ENCODE peak calls at places on chromosomes 4 and X, in six cellular contexts. Q is astrocyte of the cerebellum, L is lower lobe of right lung, E is choroid plexus epithelial cell, S is AG10803, C is heart right ventricle. H is an unnamed sample.

GRCh38 chrX:9835585-9836210 is 49.5 kb downstream of the SHROOM2 start:
- DNase-seq in Q (no peak), L (no peak), E (no peak), S (no peak), C (no peak), H (no peak)

GRCh38 chrX:50700921-50701320 is 113.1 kb downstream of the SHROOM4 start:
- DNase-seq in L (no peak), C (no peak), S (peak), Q (no peak), E (no peak), H (no peak)

GRCh38 chrX:17788956-17789562 is 51.8 kb downstream of the SCML1 start:
- DNase-seq in E (no peak), S (peak), L (no peak), Q (no peak), C (no peak), H (no peak)

GRCh38 chr4:158814636-158815035 is 45.8 kb downstream of the FNIP2 start:
- DNase-seq in E (peak), S (peak), L (no peak), C (no peak), Q (peak), H (no peak)

GRCh38 chr4:44046491-44046890 is 402.1 kb downstream of the KCTD8 start:
- DNase-seq in E (no peak), C (no peak), Q (no peak), L (no peak), S (no peak), H (no peak)

GRCh38 chr4:180465364-180465763 is 1777.8 kb upstream of the TENM3 start:
- DNase-seq in C (no peak), Q (no peak), S (no peak), L (no peak), E (no peak), H (no peak)

GRCh38 chrX:39731735-39732134 is 366.0 kb downstream of the BCOR start:
- DNase-seq in E (no peak), L (no peak), Q (no peak), C (no peak), S (no peak), H (no peak)

GRCh38 chr4:18847276-18847890 is 825.8 kb upstream of the LCORL start:
- DNase-seq in S (no peak), E (no peak), Q (no peak), C (no peak), L (no peak), H (no peak)

GRCh38 chrX:154074199-154074598 is 23.3 kb downstream of the MECP2 start:
- DNase-seq in S (peak), Q (peak), L (no peak), C (no peak), E (peak), H (no peak)

GRCh38 chr4:47842985-47843384 is 5.1 kb upstream of the CORIN start:
- DNase-seq in E (no peak), L (no peak), Q (no peak), S (no peak), C (no peak), H (no peak)

DNA sequence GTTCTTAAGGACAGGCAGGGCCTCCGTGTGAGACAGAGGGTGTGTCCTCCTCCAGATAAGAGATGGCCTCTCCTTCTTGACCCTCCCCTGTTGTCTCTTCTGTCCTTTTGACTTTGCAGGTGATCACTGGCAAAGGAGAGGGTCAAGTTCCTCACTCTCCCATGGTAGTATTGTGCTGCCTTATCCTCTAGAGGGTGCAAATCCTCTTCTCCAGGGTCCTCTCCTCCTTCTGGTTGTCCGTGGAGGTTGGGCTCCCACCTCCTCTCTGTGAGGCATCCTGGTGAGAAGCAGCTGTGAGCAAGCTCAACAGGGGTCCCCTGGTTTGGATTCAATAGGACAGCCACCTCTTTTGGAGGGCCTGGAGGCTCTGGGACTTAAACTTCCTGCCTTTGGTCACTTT is 44.8 kb downstream of the ZNF182 start:
- DNase-seq in C (no peak), Q (no peak), L (no peak), S (no peak), E (peak), H (no peak)
- TF ChIP-seq CTCF in C (peak), Q (no peak), L (peak), S (peak), E (peak), H (no peak)

GRCh38 chr4:74536557-74536956 is 91.6 kb downstream of the AREG start:
- DNase-seq in C (no peak), S (no peak), E (peak), Q (no peak), L (no peak), H (no peak)
- TF ChIP-seq CTCF in C (peak), S (peak), E (peak), Q (no peak), L (peak), H (no peak)

DNA sequence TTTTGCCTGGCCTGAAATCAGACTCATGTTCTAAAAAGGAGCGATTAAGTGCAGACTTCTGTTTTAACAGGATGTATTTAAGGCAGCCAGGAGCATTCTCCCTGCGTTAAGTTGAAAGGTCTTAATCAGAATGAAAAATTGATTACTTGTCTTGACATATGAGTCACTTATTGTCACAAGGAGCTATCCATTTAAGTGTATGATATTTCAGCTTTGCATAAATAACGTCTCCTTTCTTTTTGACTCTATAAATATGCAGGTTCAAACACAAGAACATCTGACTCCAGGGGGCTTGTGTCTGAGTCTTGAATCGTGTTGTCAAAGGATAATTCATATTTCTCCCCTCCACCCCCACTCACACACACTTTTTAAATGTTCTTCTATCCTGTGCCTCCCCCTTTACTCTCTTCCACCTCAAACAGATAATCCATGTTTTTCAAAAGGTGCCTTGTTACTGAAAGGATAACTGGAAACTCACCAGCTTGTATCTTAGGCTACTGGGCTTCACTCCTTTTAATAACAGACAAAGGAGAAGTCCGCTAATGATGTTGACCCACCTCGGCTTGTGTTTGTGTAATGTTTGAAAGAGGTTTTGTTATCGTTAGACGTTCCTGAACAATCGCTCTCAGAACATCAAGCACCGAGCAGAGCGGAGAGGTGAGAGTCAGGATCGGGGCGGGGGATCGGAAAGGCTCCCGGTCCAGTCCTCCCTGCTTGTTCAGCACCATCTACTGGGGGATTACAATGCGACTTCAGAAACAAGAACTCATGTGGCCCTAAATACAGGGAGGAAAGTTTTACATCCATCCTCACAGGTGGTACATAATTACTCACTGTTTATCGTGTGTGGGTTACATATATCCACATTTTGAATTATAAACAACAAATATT is 107.5 kb upstream of the RPL34 start:
- DNase-seq in S (peak), C (peak), L (no peak), Q (peak), E (peak), H (peak)
- TF ChIP-seq CTCF in S (peak), C (peak), L (peak), Q (peak), E (peak), H (peak)

GRCh38 chr4:169271692-169272007 is 894 bp upstream of the SH3RF1 start:
- DNase-seq in L (no peak), C (no peak), Q (no peak), E (no peak), S (no peak), H (no peak)

GRCh38 chr4:169268951-169269781 is 1.6 kb downstream of the SH3RF1 start:
- DNase-seq in L (no peak), S (peak), Q (no peak), E (peak), C (no peak), H (no peak)

GRCh38 chr4:169272265-169272886 is 1.6 kb upstream of the SH3RF1 start:
- DNase-seq in E (peak), Q (no peak), C (no peak), L (no peak), S (peak), H (peak)

GRCh38 chr4:169270156-169270809 is 473 bp downstream of the SH3RF1 start:
- DNase-seq in C (peak), L (peak), E (no peak), S (peak), Q (no peak), H (no peak)

GRCh38 chr4:169270810-169271691 is at the start of gene SH3RF1:
- DNase-seq in E (peak), S (peak), Q (no peak), C (peak), L (peak), H (peak)
- TF ChIP-seq CTCF in E (peak), S (no peak), Q (peak), C (peak), L (peak), H (no peak)

GRCh38 chr4:26033389-26033788 is 119.4 kb downstream of the SMIM20 start:
- DNase-seq in E (no peak), S (no peak), Q (no peak), L (no peak), C (no peak), H (no peak)
- TF ChIP-seq CTCF in E (no peak), S (no peak), Q (no peak), L (no peak), C (no peak), H (no peak)

GRCh38 chr4:74752798-74753197 is 41.5 kb downstream of the BTC start:
- DNase-seq in L (no peak), C (no peak), E (no peak), Q (no peak), S (no peak), H (no peak)
- TF ChIP-seq CTCF in L (no peak), C (no peak), E (no peak), Q (no peak), S (no peak), H (no peak)

DNA sequence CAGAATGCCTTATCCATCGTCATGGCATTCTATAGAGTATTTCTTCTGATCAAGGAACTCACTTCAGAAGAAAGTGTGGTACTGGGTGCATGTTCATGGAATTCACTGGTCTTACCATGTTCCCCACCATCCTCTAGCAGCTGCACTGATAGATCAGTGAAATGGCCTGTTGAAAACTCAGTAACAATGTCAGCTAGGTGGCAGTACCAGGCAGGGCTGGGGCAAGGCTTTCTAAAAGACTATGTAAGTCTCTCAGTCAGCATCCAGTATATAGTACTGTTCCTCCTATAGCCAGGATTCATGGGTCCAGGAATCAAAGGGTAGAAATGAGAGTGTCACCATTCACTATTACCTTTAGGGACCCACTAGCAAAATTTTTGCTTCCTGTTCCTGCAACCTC is 15.8 kb upstream of the LDB2 start:
- DNase-seq in S (peak), Q (no peak), E (peak), C (no peak), L (no peak), H (no peak)
- TF ChIP-seq CTCF in S (peak), Q (peak), E (peak), C (peak), L (peak), H (peak)

GRCh38 chrX:37652053-37652452 is 33.5 kb upstream of the XK start:
- DNase-seq in C (no peak), E (no peak), S (no peak), Q (no peak), L (no peak), H (no peak)

GRCh38 chrX:37644381-37645305 is 40.9 kb upstream of the XK start:
- DNase-seq in L (no peak), C (no peak), S (no peak), Q (no peak), E (no peak), H (no peak)

DNA sequence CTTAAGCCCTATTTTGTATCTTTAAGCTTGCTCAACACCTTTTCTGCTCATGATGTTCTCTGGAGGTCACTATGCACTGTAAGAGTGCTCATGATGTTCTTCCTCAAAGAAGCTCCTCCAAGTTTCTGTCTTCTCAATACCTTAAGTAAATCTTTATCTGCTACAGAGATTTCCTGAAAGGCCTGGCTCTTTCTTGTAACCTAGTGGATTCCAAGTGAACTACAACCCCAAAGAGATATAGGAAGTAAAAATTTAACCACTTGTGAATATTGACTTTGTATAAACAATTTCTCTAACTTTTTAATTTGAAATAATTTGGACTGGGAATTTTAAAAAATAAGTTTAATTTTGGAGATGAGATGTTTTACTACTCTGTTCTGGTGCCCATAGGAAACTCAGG is 39.3 kb upstream of the XK start:
- DNase-seq in S (no peak), E (peak), Q (no peak), L (no peak), C (no peak), H (no peak)
- TF ChIP-seq CTCF in S (no peak), E (no peak), Q (no peak), L (no peak), C (no peak), H (no peak)

GRCh38 chr4:25032126-25032525 is 1.4 kb upstream of the LGI2 start:
- DNase-seq in S (peak), L (no peak), Q (no peak), E (peak), C (no peak), H (no peak)
- TF ChIP-seq CTCF in S (no peak), L (no peak), Q (no peak), E (no peak), C (no peak), H (no peak)

H was measured in AG09319.